ENCODE peak calls at places on chromosome 21, in nine cellular contexts. X, N, B, Y, I, J, U, C and R are unnamed samples. For H3K4me1, the result is how much of the 10 kb centered on the place peaks cover.

GRCh38 chr21:32094792-32095191 is 184.1 kb downstream of the MIS18A start:
- DNase-seq in X (no peak), I (peak), J (peak), U (no peak), B (peak), C (no peak), N (no peak), Y (no peak), R (no peak)

GRCh38 chr21:40146201-40146890 is 279.1 kb downstream of the PCP4 start:
- DNase-seq in U (no peak), B (no peak), N (no peak), C (no peak), J (peak), I (no peak), X (no peak), Y (no peak), R (no peak)

GRCh38 chr21:34702341-34702807 is 33.6 kb downstream of the CLIC6 start:
- DNase-seq in X (no peak), N (no peak), B (no peak), J (no peak), I (peak), C (no peak), U (no peak), Y (peak), R (no peak)

GRCh38 chr21:21751286-21751685 is 753.1 kb downstream of the NCAM2 start:
- DNase-seq in U (no peak), J (no peak), X (no peak), Y (no peak), C (no peak), B (no peak), N (no peak), I (no peak), R (no peak)

GRCh38 chr21:28818663-28819278 is 173.9 kb downstream of the LTN1 start:
- DNase-seq in I (peak), J (no peak), B (no peak), N (no peak), X (no peak), Y (no peak), C (no peak), U (no peak), R (no peak)

GRCh38 chr21:32122082-32122481 is 156.8 kb downstream of the MIS18A start:
- DNase-seq in X (no peak), B (no peak), N (no peak), C (no peak), I (no peak), J (no peak), Y (no peak), U (no peak), R (no peak)

GRCh38 chr21:28177008-28177603 is 815.6 kb downstream of the LTN1 start:
- DNase-seq in C (no peak), N (peak), J (no peak), U (no peak), X (no peak), I (no peak), B (no peak), Y (no peak), R (no peak)

GRCh38 chr21:38989745-38990423 is 184.2 kb downstream of the ETS2 start:
- DNase-seq in N (no peak), C (peak), U (no peak), J (peak), B (peak), I (peak), Y (peak), X (no peak), R (peak)

GRCh38 chr21:35035581-35035980 is 13.5 kb downstream of the RUNX1 start:
- DNase-seq in C (no peak), J (no peak), B (no peak), U (no peak), I (no peak), N (no peak), X (no peak), Y (no peak), R (no peak)

GRCh38 chr21:33434770-33435360 is 31.7 kb downstream of the IFNGR2 start:
- DNase-seq in X (peak), B (no peak), Y (peak), N (peak), J (peak), I (peak), C (peak), U (no peak), R (no peak)

GRCh38 chr21:29221259-29221744 is 77.4 kb upstream of the BACH1 start:
- DNase-seq in C (no peak), N (no peak), B (no peak), X (no peak), Y (peak), J (no peak), U (no peak), I (peak), R (no peak)

GRCh38 chr21:32976791-32977190 is 48.9 kb upstream of the OLIG2 start:
- DNase-seq in Y (no peak), J (no peak), B (no peak), I (no peak), C (no peak), N (no peak), U (no peak), X (no peak), R (no peak)

GRCh38 chr21:21458124-21458631 is 460.0 kb downstream of the NCAM2 start:
- DNase-seq in Y (no peak), U (no peak), C (no peak), B (no peak), X (no peak), J (no peak), N (no peak), I (no peak), R (no peak)

GRCh38 chr21:14926186-14926585 is 138.6 kb downstream of the NRIP1 start:
- DNase-seq in B (no peak), J (no peak), Y (peak), X (no peak), C (no peak), U (no peak), I (no peak), N (no peak), R (no peak)

GRCh38 chr21:25385912-25386474 is 221.3 kb downstream of the MRPL39 start:
- DNase-seq in U (no peak), I (peak), C (peak), X (peak), Y (peak), J (peak), B (peak), N (peak), R (peak)

GRCh38 chr21:45570826-45571601 is 28.8 kb upstream of the SLC19A1 start:
- DNase-seq in C (no peak), I (peak), N (no peak), X (no peak), Y (peak), J (no peak), U (peak), B (no peak), R (no peak)

GRCh38 chr21:45573452-45574035 is 31.3 kb upstream of the SLC19A1 start:
- DNase-seq in C (no peak), U (no peak), I (no peak), B (no peak), N (no peak), J (no peak), Y (no peak), X (no peak), R (no peak)

GRCh38 chr21:45572783-45573451 is 30.7 kb upstream of the SLC19A1 start:
- DNase-seq in J (no peak), X (no peak), Y (no peak), U (no peak), B (no peak), N (no peak), I (no peak), C (no peak), R (no peak)

GRCh38 chr21:45571641-45572040 is 29.4 kb upstream of the SLC19A1 start:
- DNase-seq in X (no peak), N (no peak), I (no peak), J (no peak), B (no peak), Y (no peak), C (no peak), U (peak), R (no peak)

GRCh38 chr21:45572231-45572630 is 30.0 kb upstream of the SLC19A1 start:
- DNase-seq in N (no peak), C (no peak), I (no peak), X (no peak), J (no peak), U (peak), Y (no peak), B (no peak), R (no peak)
- H3K4me1 ChIP-seq in N (under half), C (under half), I (under half), X (under half), J (under half), U (under half), Y (under half), B (under half), R (under half)

GRCh38 chr21:42234464-42235241 is 15.7 kb downstream of the ABCG1 start:
- DNase-seq in U (peak), I (peak), Y (peak), J (peak), X (no peak), C (peak), N (peak), B (peak), R (peak)
- TF ChIP-seq EZH2 in U (no peak), I (no peak), Y (no peak), J (no peak), X (no peak), C (no peak), N (no peak), B (no peak), R (peak)

GRCh38 chr21:37375866-37376574 is 9.4 kb downstream of the DYRK1A start:
- DNase-seq in U (no peak), J (no peak), X (no peak), B (no peak), C (no peak), Y (no peak), I (no peak), N (no peak), R (no peak)
- H3K4me1 ChIP-seq in U (under half), J (half or more), X (under half), B (under half), C (under half), Y (under half), I (under half), N (under half), R (under half)

GRCh38 chr21:36639769-36640168 is 59.1 kb upstream of the SIM2 start:
- DNase-seq in J (no peak), U (no peak), N (no peak), X (no peak), B (no peak), Y (no peak), C (no peak), I (no peak), R (no peak)

GRCh38 chr21:36641886-36642285 is 57.0 kb upstream of the SIM2 start:
- DNase-seq in C (no peak), N (no peak), B (no peak), J (no peak), U (no peak), X (no peak), Y (no peak), I (no peak), R (no peak)

GRCh38 chr21:36641346-36641745 is 57.6 kb upstream of the SIM2 start:
- DNase-seq in C (no peak), X (no peak), B (no peak), Y (no peak), N (no peak), U (no peak), J (no peak), I (no peak), R (no peak)

GRCh38 chr21:36642777-36643176 is 56.1 kb upstream of the SIM2 start:
- DNase-seq in U (no peak), N (no peak), X (no peak), C (no peak), J (no peak), Y (no peak), I (no peak), B (no peak), R (no peak)

DNA sequence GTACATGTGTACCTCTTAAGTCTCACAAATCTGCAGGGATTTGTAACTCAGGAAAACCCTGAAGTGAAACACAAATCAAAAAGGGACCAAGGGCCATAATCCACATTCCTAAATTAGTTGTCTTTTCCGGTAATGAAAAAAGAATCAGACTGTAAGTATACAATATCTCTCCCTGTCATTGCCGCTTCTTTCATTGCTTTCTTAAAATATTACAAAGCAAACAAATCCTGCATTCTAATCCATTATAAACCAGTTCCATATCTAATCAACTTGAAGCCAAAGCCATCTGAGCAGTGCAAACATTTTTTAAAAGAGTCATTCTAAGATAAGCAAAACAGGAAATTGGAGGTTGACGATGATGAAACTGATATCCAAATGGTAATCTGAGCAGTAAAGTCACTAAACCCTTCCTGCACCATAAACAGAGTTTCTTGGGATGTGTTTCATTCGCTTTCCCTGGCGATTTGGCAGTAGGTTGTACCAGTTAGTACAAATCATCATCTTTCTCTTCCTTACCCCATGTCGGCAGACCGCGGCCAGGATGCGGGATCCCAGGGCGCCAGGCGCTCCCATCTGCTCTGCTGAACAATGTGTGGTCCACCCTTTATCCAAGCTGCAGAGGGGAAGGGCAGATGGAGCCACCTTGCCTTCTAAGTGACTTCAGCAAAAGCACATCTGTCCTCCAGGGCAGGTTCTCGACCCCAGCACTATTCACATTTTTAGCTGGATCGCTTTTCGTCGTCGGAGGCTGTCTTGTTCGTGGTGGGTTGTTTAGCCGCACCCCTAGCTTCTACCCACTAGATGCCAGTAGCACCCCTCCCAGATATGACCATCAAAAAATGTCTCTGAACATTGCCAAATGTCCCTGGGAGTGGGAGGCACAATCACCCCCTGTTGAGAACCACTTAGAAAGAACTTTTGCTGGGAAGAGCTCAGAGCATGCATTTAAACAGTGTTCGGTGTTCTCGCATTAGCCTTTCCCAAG is 58.4 kb upstream of the SIM2 start:
- DNase-seq in N (no peak), U (no peak), X (peak), B (peak), J (peak), Y (peak), C (no peak), I (no peak), R (peak)
- TF ChIP-seq EZH2 in N (no peak), U (no peak), X (no peak), B (no peak), J (no peak), Y (no peak), C (no peak), I (no peak), R (no peak)

GRCh38 chr21:43306911-43307676 is 119.8 kb downstream of the SIK1 start:
- DNase-seq in B (no peak), C (peak), Y (peak), N (peak), U (no peak), I (no peak), X (peak), J (peak), R (no peak)

GRCh38 chr21:43308511-43309283 is 118.2 kb downstream of the SIK1 start:
- DNase-seq in N (no peak), Y (no peak), J (no peak), C (no peak), B (no peak), U (no peak), I (no peak), X (no peak), R (no peak)

GRCh38 chr21:43306391-43306790 is 120.5 kb downstream of the SIK1 start:
- DNase-seq in I (no peak), X (no peak), C (no peak), N (no peak), J (no peak), Y (no peak), B (no peak), U (no peak), R (no peak)

GRCh38 chr21:43307677-43308070 is 119.3 kb downstream of the SIK1 start:
- DNase-seq in Y (no peak), B (no peak), N (no peak), I (no peak), X (no peak), C (no peak), U (no peak), J (no peak), R (no peak)

GRCh38 chr21:43308101-43308500 is 118.8 kb downstream of the SIK1 start:
- DNase-seq in B (no peak), C (no peak), J (no peak), U (no peak), I (no peak), X (no peak), Y (no peak), N (no peak), R (no peak)
- H3K4me1 ChIP-seq in B (under half), C (under half), J (under half), U (under half), I (under half), X (under half), Y (under half), N (half or more), R (under half)

GRCh38 chr21:36694593-36695282 is 4.2 kb upstream of the SIM2 start:
- DNase-seq in I (no peak), X (no peak), Y (no peak), C (no peak), U (peak), J (no peak), B (no peak), N (no peak), R (peak)
- TF ChIP-seq EZH2 in I (peak), X (no peak), Y (no peak), C (no peak), U (no peak), J (no peak), B (no peak), N (no peak), R (no peak)

GRCh38 chr21:41675574-41675973 is 91.3 kb downstream of the RIPK4 start:
- DNase-seq in B (no peak), I (no peak), J (no peak), C (no peak), Y (no peak), N (no peak), X (no peak), U (no peak), R (no peak)

GRCh38 chr21:41678016-41678935 is 88.6 kb downstream of the RIPK4 start:
- DNase-seq in U (no peak), X (peak), N (no peak), Y (peak), C (peak), B (no peak), J (peak), I (no peak), R (no peak)

GRCh38 chr21:41676198-41676597 is 90.7 kb downstream of the RIPK4 start:
- DNase-seq in J (no peak), B (no peak), Y (no peak), C (no peak), N (no peak), X (no peak), U (no peak), I (no peak), R (no peak)

GRCh38 chr21:41678944-41679343 is 87.9 kb downstream of the RIPK4 start:
- DNase-seq in I (peak), B (peak), Y (peak), J (peak), X (peak), N (peak), U (peak), C (peak), R (peak)

DNA sequence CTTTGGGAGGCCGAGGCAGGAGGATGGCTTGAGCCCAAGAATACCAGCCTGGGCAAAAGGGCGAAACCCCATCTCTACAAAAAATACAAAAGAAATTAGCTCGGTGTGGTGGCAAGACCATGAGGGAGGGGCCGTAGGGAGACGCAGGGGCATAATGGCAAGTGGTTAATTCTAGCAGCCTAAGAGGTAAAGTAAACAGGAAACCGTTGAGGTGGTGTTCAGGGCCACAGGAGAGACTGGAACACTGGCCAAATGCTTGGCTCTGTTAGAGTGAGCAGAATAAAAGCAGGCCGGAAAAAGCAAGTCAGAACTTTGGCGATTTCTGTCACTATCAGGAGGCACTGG is 89.2 kb downstream of the RIPK4 start:
- DNase-seq in N (no peak), C (no peak), Y (peak), U (no peak), J (peak), B (no peak), X (peak), I (no peak), R (no peak)
- H3K4me1 ChIP-seq in N (under half), C (under half), Y (under half), U (under half), J (half or more), B (under half), X (under half), I (under half), R (under half)

DNA sequence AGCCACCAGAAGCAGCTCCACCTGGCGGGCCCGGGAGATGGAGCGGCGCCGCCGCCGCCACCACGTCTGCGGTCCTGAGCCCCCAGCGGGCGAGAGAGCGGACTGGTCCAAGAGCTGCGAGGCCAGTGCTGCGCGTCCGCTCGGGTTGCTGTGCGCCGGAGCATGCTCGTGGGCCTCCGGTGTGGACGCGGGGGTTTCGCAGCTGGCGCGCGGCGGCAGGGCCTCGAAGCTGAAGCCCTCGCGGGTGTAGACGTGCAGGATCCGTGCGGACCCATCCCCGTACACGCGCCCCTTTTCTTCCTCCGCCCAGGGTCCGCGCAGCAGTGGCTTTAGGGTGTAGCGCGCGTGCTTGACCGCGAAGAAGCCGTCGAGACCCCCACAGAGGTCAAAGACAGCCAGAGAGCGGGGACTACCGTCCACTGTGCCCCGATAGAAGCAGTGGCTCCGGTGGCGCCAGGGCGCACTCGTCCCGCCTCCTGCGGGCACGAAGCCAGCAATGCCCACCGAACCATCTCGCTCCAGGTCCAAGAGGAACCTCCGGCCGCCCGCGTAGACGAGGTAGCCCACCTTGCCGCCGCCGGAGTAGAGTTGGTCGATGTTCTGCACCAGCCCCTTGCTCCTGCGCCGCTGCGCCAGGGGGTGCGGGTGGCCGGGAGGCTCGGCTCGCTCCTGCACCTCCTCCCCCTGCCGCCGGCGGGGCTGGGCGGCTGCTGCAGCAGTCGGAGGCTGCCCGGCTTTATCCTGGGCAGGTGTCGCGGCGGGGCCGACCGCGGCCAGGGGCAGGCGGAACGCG is 1.1 kb downstream of the ADAMTS5 start:
- DNase-seq in C (peak), Y (no peak), U (peak), N (no peak), X (no peak), I (no peak), J (no peak), B (no peak), R (peak)
- TF ChIP-seq EZH2 in C (peak), Y (peak), U (peak), N (no peak), X (no peak), I (no peak), J (no peak), B (peak), R (peak)